ENCODE peak calls at places on chromosomes 1 and 21, in seven cellular contexts. W is left ventricle myocardium inferior, L is thyroid gland, J is pancreas, Y is A549, D is tibial artery, Q is heart right ventricle. E is an unnamed sample. For H3K4me1, the result is how much of the 10 kb centered on the place peaks cover.

GRCh38 chr1:115105836-115106235 is 16.5 kb upstream of the TSPAN2 start:
- DNase-seq in J (no peak), D (no peak), W (no peak), L (no peak), Q (no peak), Y (no peak), E (no peak)

GRCh38 chr1:42820813-42821212 is 3.6 kb upstream of the SVBP start:
- DNase-seq in Q (no peak), Y (no peak), D (no peak), W (no peak), L (no peak), J (no peak), E (no peak)

GRCh38 chr21:45572231-45572630 is 30.0 kb upstream of the SLC19A1 start:
- DNase-seq in W (peak), L (no peak), Y (no peak), D (no peak), J (no peak), Q (no peak), E (peak)

GRCh38 chr1:16148329-16149092 is 7.4 kb downstream of the EPHA2 start:
- DNase-seq in J (no peak), L (no peak), D (no peak), Y (no peak), Q (no peak), W (no peak), E (no peak)

GRCh38 chr1:110542730-110543129 is 23.8 kb upstream of the KCNA10 start:
- DNase-seq in W (no peak), L (no peak), Q (no peak), D (no peak), Y (no peak), J (no peak), E (no peak)

GRCh38 chr1:232196042-232196441 is 433.9 kb downstream of the SIPA1L2 start:
- DNase-seq in Q (no peak), J (no peak), L (no peak), W (no peak), D (no peak), Y (no peak), E (no peak)

GRCh38 chr1:96579639-96580038 is 141.9 kb upstream of the PTBP2 start:
- DNase-seq in D (no peak), W (no peak), Q (no peak), Y (no peak), L (no peak), J (no peak), E (no peak)

GRCh38 chr1:152034654-152035405 is 2.0 kb downstream of the S100A11 start:
- DNase-seq in L (peak), D (no peak), Q (peak), J (peak), Y (peak), W (no peak), E (peak)

GRCh38 chr1:99441234-99442095 is 177.2 kb downstream of the PLPPR4 start:
- DNase-seq in J (no peak), Y (no peak), L (no peak), D (no peak), Q (no peak), W (no peak), E (no peak)

GRCh38 chr21:45456014-45456835 is 51.3 kb downstream of the COL18A1 start:
- DNase-seq in Q (peak), W (peak), L (no peak), J (no peak), Y (no peak), D (no peak), E (peak)

GRCh38 chr1:169308313-169309039 is 59.1 kb downstream of the NME7 start:
- DNase-seq in D (no peak), J (no peak), Y (no peak), W (no peak), Q (no peak), L (no peak), E (no peak)

GRCh38 chr1:90716552-90717355 is at the start of gene BARHL2:
- DNase-seq in J (no peak), D (no peak), Y (no peak), Q (no peak), W (no peak), L (no peak), E (no peak)

GRCh38 chr21:35048183-35048601 is 910 bp downstream of the RUNX1 start:
- DNase-seq in D (no peak), Q (no peak), L (no peak), Y (no peak), J (no peak), W (no peak), E (peak)
- H3K4me3 ChIP-seq in D (peak), Q (peak), L (peak), Y (no peak), J (no peak), W (peak), E (no peak)

DNA sequence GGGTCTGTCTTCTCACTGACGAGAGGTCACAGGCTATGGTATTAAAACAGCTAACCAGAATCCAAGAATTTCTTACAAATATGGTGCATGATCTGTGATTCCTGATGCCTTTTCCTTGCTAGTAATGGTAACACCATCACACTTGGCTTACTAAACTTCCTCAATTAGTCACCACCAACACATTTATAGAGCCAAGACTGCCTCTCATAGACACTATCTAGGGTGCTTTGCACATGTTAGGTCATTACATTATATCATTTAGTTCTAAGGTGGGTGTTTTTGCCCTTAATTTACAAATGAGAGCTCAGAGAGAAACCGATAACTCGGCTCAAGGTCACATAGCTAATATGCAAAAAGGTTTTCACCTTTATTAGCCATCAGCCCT is 8.7 kb downstream of the KIF21B start:
- DNase-seq in Q (no peak), L (no peak), Y (no peak), J (no peak), W (no peak), D (no peak), E (no peak)
- H3K4me1 ChIP-seq in Q (under half), L (under half), Y (half or more), J (under half), W (under half), D (under half), E (under half)

DNA sequence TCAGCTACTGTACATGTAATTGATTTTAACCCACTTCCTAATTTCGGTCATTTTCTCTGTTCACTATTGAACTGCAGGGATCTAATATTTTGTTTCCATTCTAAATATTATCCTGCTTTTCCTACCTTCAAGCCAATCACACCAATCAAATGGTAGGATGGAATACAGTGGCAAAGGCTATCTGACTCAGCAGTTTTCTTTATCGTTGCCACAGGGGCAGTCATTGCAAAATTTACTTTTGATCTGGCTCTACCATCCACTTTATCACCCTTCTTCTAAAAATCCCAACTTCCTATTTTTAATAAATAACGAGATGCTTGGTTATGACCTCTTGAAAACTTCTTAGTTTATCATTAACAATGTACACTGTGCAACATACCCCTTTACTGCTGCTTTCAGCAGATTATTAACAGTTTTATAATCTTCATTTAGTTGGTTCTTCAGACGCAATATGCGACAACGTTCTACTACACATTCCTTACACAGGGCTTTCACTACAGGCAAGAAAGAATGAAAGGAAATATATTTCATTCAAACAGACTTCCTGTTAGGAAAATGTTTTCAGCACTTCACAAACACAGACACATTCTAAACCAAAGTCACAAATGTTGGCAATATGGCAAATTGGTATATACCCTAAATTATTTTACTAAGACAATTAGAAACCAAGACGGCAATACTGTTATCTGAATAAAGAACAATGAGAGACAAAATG is 52.3 kb upstream of the RAP1GAP start:
- DNase-seq in Q (no peak), J (no peak), Y (no peak), L (no peak), W (no peak), D (no peak), E (no peak)
- H3K27ac ChIP-seq in Q (no peak), J (no peak), Y (peak), L (no peak), W (no peak), D (no peak), E (no peak)

DNA sequence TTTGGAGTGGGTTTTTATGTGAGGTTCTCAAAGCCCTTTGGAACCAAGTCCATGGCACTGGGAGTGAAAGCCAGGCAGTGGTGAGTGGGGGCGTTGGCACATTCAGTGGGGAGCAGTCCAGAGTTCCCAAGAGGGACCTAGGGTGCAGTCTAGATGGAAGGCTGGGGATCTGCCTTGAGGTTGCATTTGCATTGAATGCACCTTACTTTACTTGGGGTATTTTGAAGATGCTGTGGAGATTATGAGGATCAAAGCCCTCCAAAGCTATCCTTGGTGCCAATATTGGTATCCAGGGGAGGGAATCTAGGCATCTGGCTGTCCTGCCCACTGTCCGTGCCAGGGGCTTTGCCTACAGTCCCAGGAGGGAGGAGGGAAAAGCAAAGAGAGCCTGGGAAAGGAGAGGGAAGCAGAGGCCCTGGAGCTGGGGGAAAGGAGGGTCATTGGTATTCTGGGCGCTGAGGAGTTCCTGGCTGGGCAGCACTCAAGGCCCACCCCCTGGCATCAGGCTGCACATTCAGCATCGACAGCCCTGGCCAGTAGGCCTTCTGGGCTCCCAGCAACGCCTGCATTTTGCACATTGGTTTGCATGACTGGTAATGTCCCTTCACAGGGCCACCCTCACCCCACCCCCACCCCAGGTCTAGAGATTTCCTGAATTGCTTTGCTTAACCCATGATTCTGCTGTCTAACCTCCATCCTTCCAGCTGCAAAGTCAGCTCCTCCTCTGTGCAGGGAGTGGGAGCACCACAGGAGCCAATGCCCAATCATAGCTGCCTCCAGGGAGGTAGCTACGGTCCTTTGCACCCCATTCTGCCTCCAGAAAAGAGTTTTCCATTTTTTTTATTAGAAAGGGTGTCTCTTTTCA is 843 bp upstream of the BCAN start:
- DNase-seq in Q (no peak), W (no peak), D (no peak), Y (no peak), L (no peak), J (no peak), E (no peak)
- H3K4me3 ChIP-seq in Q (peak), W (peak), D (no peak), Y (no peak), L (no peak), J (no peak), E (no peak)

GRCh38 chr1:85365851-85366250 is 89.4 kb upstream of the BCL10 start:
- DNase-seq in W (no peak), Q (no peak), D (no peak), J (no peak), Y (no peak), L (no peak), E (no peak)

GRCh38 chr1:85363102-85363501 is 86.7 kb upstream of the BCL10 start:
- DNase-seq in Q (no peak), W (no peak), D (no peak), Y (no peak), J (no peak), L (no peak), E (no peak)

GRCh38 chr1:85361106-85361505 is 84.7 kb upstream of the BCL10 start:
- DNase-seq in W (no peak), J (no peak), Y (no peak), D (no peak), Q (no peak), L (no peak), E (no peak)

GRCh38 chr1:85361606-85362005 is 85.2 kb upstream of the BCL10 start:
- DNase-seq in Y (no peak), D (no peak), W (no peak), J (no peak), L (no peak), Q (no peak), E (no peak)

DNA sequence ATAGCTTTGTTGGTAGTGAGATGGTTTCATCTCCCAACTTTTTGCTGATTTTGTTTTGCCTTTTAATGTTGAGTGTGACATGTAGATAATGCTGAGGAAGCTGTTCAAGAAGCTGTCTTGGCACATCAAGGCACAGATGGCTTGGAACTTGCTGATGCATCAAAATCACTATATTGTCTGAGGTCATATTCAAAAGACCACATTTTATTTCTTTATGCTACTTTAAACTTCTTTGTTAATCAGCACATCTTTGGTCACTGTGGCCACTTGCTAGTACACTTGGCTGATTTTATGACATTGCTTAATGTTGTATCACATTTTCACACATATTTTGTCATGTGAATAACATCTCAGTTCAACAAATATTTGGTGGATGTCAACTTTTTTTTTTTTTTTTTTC is 87.1 kb upstream of the BCL10 start:
- DNase-seq in W (no peak), D (no peak), L (no peak), Q (no peak), J (no peak), Y (no peak), E (no peak)
- H3K4me1 ChIP-seq in W (under half), D (under half), L (under half), Q (under half), J (under half), Y (under half), E (under half)

GRCh38 chr1:62071695-62072094 is 123.0 kb upstream of the L1TD1 start:
- DNase-seq in W (no peak), L (no peak), J (no peak), Y (no peak), D (no peak), Q (no peak), E (no peak)
- H3K27ac ChIP-seq in W (no peak), L (no peak), J (no peak), Y (no peak), D (no peak), Q (no peak), E (no peak)

E was measured in aorta.